ENCODE peak calls at places on chromosomes 13 and 19, in five cellular contexts. M is Daoy; J is DMS 273 treated with DMSO at 0.1 percent for 48 hours; S is effector CD8-positive, alpha-beta T cell; G is prostate gland. Z is an unnamed sample.

GRCh38 chr19:10431254-10431942 is 11.1 kb downstream of the PDE4A start:
- DNase-seq in M (peak), J (no peak), S (no peak), G (no peak), Z (no peak)

GRCh38 chr13:105121221-105121620 is 1414.2 kb downstream of the EFNB2 start:
- DNase-seq in M (no peak), J (no peak), S (no peak), G (no peak), Z (no peak)

GRCh38 chr13:93151277-93151676 is 75.3 kb upstream of the GPC6 start:
- DNase-seq in M (no peak), J (no peak), S (no peak), G (no peak), Z (no peak)

GRCh38 chr19:16371540-16371986 is 46.9 kb downstream of the KLF2 start:
- DNase-seq in M (no peak), J (no peak), S (peak), G (no peak), Z (no peak)

GRCh38 chr13:23703241-23703640 is 133.0 kb downstream of the TNFRSF19 start:
- DNase-seq in M (no peak), J (no peak), S (no peak), G (no peak), Z (no peak)

GRCh38 chr13:93690139-93690538 is 463.5 kb downstream of the GPC6 start:
- DNase-seq in M (no peak), J (no peak), S (no peak), G (no peak), Z (no peak)

GRCh38 chr19:14432817-14433453 is at the start of gene PKN1:
- DNase-seq in M (peak), J (no peak), S (peak), G (no peak), Z (peak)

GRCh38 chr19:35231956-35232746 is 3.6 kb upstream of the FAM187B start:
- DNase-seq in M (no peak), J (no peak), S (no peak), G (no peak), Z (peak)

GRCh38 chr13:51222510-51223283 is 499 bp downstream of the FAM124A start:
- DNase-seq in M (peak), J (no peak), S (no peak), G (no peak), Z (no peak)

GRCh38 chr13:69737129-69737935 is 370.3 kb upstream of the ATXN8OS start:
- DNase-seq in M (no peak), J (no peak), S (no peak), G (no peak), Z (no peak)

GRCh38 chr13:39632994-39633393 is 22.5 kb upstream of the COG6 start:
- DNase-seq in M (no peak), J (no peak), S (no peak), G (no peak), Z (no peak)

GRCh38 chr13:29702912-29703351 is 107.4 kb upstream of the SLC7A1 start:
- DNase-seq in M (peak), J (no peak), S (no peak), G (no peak), Z (no peak)

GRCh38 chr19:38250821-38251563 is 5.2 kb downstream of the PPP1R14A start:
- DNase-seq in M (no peak), J (peak), S (no peak), G (no peak), Z (peak)

GRCh38 chr19:48720251-48720612 is 707 bp upstream of the MAMSTR start:
- DNase-seq in M (no peak), J (no peak), S (no peak), G (no peak), Z (no peak)

GRCh38 chr13:113968463-113969310 is 5.2 kb downstream of the C13orf46 start:
- DNase-seq in M (no peak), J (no peak), S (no peak), G (no peak), Z (no peak)

GRCh38 chr13:97574926-97575325 is 141.0 kb downstream of the RAP2A start:
- DNase-seq in M (peak), J (no peak), S (no peak), G (no peak), Z (no peak)

GRCh38 chr19:4557971-4558941 is 1.2 kb downstream of the SEMA6B start:
- DNase-seq in M (peak), J (no peak), S (peak), G (no peak), Z (no peak)

GRCh38 chr19:18085702-18086457 is 854 bp downstream of the IL12RB1 start:
- DNase-seq in M (no peak), J (no peak), S (no peak), G (no peak), Z (no peak)

GRCh38 chr13:74555291-74556001 is 421.2 kb upstream of the KLF12 start:
- DNase-seq in M (no peak), J (no peak), S (no peak), G (no peak), Z (no peak)

GRCh38 chr13:94716016-94716415 is 3.7 kb upstream of the SOX21 start:
- DNase-seq in M (no peak), J (no peak), S (no peak), G (no peak), Z (no peak)

GRCh38 chr19:16325671-16326400 is 1.2 kb downstream of the KLF2 start:
- DNase-seq in M (peak), J (no peak), S (peak), G (no peak), Z (no peak)

GRCh38 chr19:29293292-29293691 is 80.3 kb upstream of the UQCRFS1 start:
- DNase-seq in M (no peak), J (no peak), S (no peak), G (no peak), Z (no peak)

GRCh38 chr13:26587251-26587650 is 29.8 kb downstream of the WASF3 start:
- DNase-seq in M (no peak), J (no peak), S (no peak), G (no peak), Z (no peak)

GRCh38 chr13:112066624-112067004 is 335 bp upstream of the SOX1 start:
- DNase-seq in M (peak), J (peak), S (peak), G (no peak), Z (no peak)

GRCh38 chr13:112606125-112607001 is 18.4 kb upstream of the TUBGCP3 start:
- DNase-seq in M (peak), J (peak), S (peak), G (peak), Z (peak)

GRCh38 chr13:33194820-33195692 is 90.5 kb downstream of the STARD13 start:
- DNase-seq in M (peak), J (no peak), S (no peak), G (no peak), Z (peak)

GRCh38 chr19:1613808-1614570 is 8.7 kb upstream of the UQCR11 start:
- DNase-seq in M (no peak), J (no peak), S (no peak), G (no peak), Z (no peak)

GRCh38 chr13:34223984-34224383 is 406.0 kb downstream of the RFC3 start:
- DNase-seq in M (no peak), J (no peak), S (no peak), G (no peak), Z (no peak)

GRCh38 chr13:25819856-25820530 is 231.8 kb downstream of the SHISA2 start:
- DNase-seq in M (no peak), J (peak), S (no peak), G (no peak), Z (no peak)

GRCh38 chr13:85266331-85266730 is 532.9 kb downstream of the SLITRK6 start:
- DNase-seq in M (peak), J (no peak), S (no peak), G (no peak), Z (no peak)